ENCODE peak calls at places on chromosomes 6 and 20, in seven cellular contexts. G, V, B, D, W, C and X are unnamed samples.

GRCh38 chr6:121443953-121444590 is 8.6 kb downstream of the GJA1 start:
- DNase-seq in G (no peak), V (no peak), B (no peak), D (no peak), W (peak), C (no peak), X (no peak)

GRCh38 chr6:43708857-43709653 is 21.5 kb upstream of the MRPS18A start:
- DNase-seq in G (peak), V (peak), B (no peak), D (no peak), W (peak), C (no peak), X (peak)

GRCh38 chr6:42864602-42865001 is 14.8 kb upstream of the RPL7L1 start:
- DNase-seq in G (no peak), V (no peak), B (no peak), D (no peak), W (no peak), C (no peak), X (no peak)

GRCh38 chr6:49462599-49462926 is 490 bp downstream of the MMUT start:
- DNase-seq in G (no peak), V (no peak), B (no peak), D (no peak), W (no peak), C (peak), X (no peak)

GRCh38 chr6:167713088-167713475 is 113.6 kb upstream of the AFDN start:
- DNase-seq in G (no peak), V (no peak), B (no peak), D (no peak), W (no peak), C (no peak), X (no peak)

GRCh38 chr6:6007311-6008113 is 787 bp upstream of the NRN1 start:
- DNase-seq in G (no peak), V (peak), B (peak), D (no peak), W (peak), C (peak), X (peak)

GRCh38 chr20:19841740-19842139 is 83.7 kb downstream of the RIN2 start:
- DNase-seq in G (no peak), V (no peak), B (no peak), D (no peak), W (no peak), C (no peak), X (no peak)

GRCh38 chr6:159833556-159833955 is 33.5 kb downstream of the PNLDC1 start:
- DNase-seq in G (no peak), V (no peak), B (no peak), D (no peak), W (no peak), C (no peak), X (no peak)

GRCh38 chr6:21937466-21937865 is 343.9 kb downstream of the SOX4 start:
- DNase-seq in G (no peak), V (no peak), B (no peak), D (no peak), W (no peak), C (peak), X (no peak)

GRCh38 chr6:128487746-128488145 is 32.7 kb downstream of the PTPRK start:
- DNase-seq in G (no peak), V (peak), B (no peak), D (no peak), W (no peak), C (no peak), X (no peak)

GRCh38 chr6:128487055-128487454 is 33.3 kb downstream of the PTPRK start:
- DNase-seq in G (no peak), V (no peak), B (no peak), D (no peak), W (no peak), C (peak), X (no peak)

GRCh38 chr6:128482642-128483041 is 37.8 kb downstream of the PTPRK start:
- DNase-seq in G (no peak), V (no peak), B (no peak), D (no peak), W (no peak), C (peak), X (no peak)

GRCh38 chr6:128479991-128480390 is 40.4 kb downstream of the PTPRK start:
- DNase-seq in G (no peak), V (peak), B (no peak), D (no peak), W (no peak), C (no peak), X (no peak)

GRCh38 chr6:128483472-128484135 is 36.8 kb downstream of the PTPRK start:
- DNase-seq in G (no peak), V (no peak), B (no peak), D (no peak), W (no peak), C (no peak), X (no peak)
- H3K27ac ChIP-seq in G (no peak), V (no peak), B (no peak), D (no peak), W (peak), C (no peak), X (no peak)

GRCh38 chr6:40997256-40997957 is 41.6 kb downstream of the UNC5CL start:
- DNase-seq in G (peak), V (peak), B (no peak), D (no peak), W (no peak), C (peak), X (peak)

GRCh38 chr6:40998661-40999060 is 40.4 kb downstream of the UNC5CL start:
- DNase-seq in G (no peak), V (no peak), B (no peak), D (no peak), W (no peak), C (no peak), X (no peak)

GRCh38 chr6:41000248-41000647 is 38.8 kb downstream of the UNC5CL start:
- DNase-seq in G (no peak), V (no peak), B (no peak), D (no peak), W (no peak), C (no peak), X (no peak)

GRCh38 chr6:40999498-41000070 is 39.4 kb downstream of the UNC5CL start:
- DNase-seq in G (no peak), V (no peak), B (no peak), D (no peak), W (peak), C (peak), X (peak)

DNA sequence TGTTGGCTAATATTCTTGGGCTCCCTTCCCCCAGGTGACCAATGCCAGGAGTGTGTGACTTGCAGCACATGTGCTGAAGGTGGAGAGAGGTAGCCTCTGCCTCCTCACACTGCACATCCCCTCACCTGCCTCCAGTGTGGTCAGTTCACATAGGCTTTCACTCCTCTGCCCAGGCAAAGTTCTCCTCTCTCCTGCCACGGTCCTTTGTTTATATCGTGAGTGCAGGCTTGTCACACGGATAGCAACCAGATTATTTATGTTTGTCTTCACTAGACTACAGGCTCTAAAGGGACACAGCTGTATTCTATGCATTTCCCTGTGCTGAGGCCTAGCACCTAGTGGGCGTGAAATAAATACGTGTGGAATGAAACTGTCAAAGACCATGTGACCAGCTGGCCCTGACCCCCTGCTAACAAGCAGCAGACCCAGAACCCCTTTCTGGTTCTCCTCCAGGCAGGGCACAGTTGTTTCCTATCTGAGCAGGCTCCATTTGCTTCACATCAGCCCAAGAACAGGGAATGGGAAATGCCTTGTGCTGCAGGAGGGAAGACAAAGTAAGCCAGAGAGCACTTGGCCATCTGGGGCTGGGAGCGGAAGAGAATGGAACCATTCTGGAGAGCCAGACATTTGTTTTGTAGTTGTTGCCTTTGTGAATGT is 42.3 kb downstream of the UNC5CL start:
- DNase-seq in G (no peak), V (no peak), B (no peak), D (no peak), W (no peak), C (peak), X (no peak)
- H3K27ac ChIP-seq in G (peak), V (no peak), B (peak), D (no peak), W (peak), C (peak), X (peak)

DNA sequence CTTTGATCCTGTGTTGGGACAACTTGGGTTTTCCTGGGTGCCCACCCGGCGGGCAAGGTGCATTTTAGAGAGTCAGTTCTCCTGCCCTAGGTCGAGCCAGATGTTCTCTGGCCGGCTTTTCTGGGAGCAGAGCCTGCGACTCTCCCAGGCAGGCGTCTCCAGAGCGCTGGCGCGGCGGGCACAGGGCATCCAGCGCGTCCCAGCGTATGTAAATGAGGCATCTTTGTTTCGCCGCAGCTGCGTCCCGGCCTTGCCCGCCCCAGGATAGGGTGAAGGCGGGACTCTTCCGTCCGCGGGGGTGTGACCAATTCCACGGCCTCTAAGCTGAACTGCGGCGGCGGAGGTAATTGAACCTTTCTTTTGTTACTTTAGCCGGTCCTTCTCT is 9.1 kb downstream of the GRIK2 start:
- DNase-seq in G (no peak), V (no peak), B (peak), D (no peak), W (no peak), C (peak), X (no peak)
- H3K27ac ChIP-seq in G (no peak), V (no peak), B (no peak), D (no peak), W (no peak), C (no peak), X (no peak)

DNA sequence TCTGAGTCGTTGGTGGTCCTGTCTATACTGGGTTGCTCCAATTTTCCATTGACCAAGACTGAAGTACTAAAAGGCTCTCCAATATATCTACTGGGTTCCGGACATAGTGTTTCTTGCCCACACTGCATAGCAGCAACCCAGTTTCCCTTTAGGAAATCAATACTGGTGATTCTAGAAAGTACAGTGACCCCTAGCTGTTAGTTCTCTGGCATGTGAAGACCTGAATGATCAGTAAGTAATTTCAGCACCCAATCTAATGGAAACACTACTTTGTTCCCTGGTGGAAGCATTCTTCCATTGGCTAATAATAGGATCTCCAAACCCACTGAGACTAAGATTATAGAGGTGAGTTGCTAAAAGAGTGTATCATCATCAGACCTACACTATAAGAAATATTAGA is 40.8 kb upstream of the STMND1 start:
- DNase-seq in G (no peak), V (no peak), B (no peak), D (no peak), W (no peak), C (peak), X (no peak)
- H3K27ac ChIP-seq in G (no peak), V (no peak), B (no peak), D (no peak), W (no peak), C (no peak), X (no peak)

DNA sequence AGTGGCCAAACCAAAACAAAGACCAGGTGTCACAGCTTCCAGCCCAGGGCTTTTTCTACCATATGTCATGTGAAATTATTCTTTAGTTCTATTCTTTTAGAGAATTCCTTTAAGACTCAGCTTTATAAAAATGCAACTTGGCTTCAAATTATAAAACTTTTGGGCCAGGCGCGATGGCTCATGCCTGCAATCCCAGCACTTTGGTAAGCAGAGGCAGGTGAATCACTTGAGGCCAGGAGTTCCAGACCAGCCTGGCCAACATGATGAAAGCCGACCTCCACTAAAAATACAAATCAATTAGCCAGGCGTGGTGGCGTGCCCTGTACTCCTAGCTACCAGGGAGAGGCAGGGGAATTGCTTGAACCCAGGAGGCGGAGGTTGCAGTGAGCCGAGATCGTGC is 210.3 kb upstream of the ARG1 start:
- DNase-seq in G (no peak), V (no peak), B (no peak), D (no peak), W (no peak), C (no peak), X (no peak)
- H3K27ac ChIP-seq in G (no peak), V (no peak), B (no peak), D (no peak), W (no peak), C (no peak), X (no peak)

GRCh38 chr20:17358854-17359253 is 132.0 kb downstream of the PCSK2 start:
- DNase-seq in G (no peak), V (no peak), B (no peak), D (no peak), W (no peak), C (no peak), X (no peak)
- H3K27ac ChIP-seq in G (no peak), V (no peak), B (no peak), D (no peak), W (no peak), C (no peak), X (no peak)

GRCh38 chr20:51803157-51803854 is 985 bp upstream of the SALL4 start:
- DNase-seq in G (no peak), V (peak), B (no peak), D (no peak), W (no peak), C (no peak), X (peak)
- H3K27ac ChIP-seq in G (no peak), V (no peak), B (no peak), D (no peak), W (no peak), C (no peak), X (no peak)

GRCh38 chr6:139475231-139475630 is 100.8 kb upstream of the CITED2 start:
- DNase-seq in G (no peak), V (no peak), B (no peak), D (no peak), W (no peak), C (peak), X (no peak)
- H3K27ac ChIP-seq in G (no peak), V (no peak), B (no peak), D (no peak), W (no peak), C (peak), X (no peak)

GRCh38 chr6:127483399-127484055 is 24.3 kb upstream of the KIAA0408 start:
- DNase-seq in G (no peak), V (no peak), B (no peak), D (no peak), W (no peak), C (peak), X (no peak)
- H3K27ac ChIP-seq in G (no peak), V (no peak), B (no peak), D (no peak), W (no peak), C (peak), X (no peak)